ENCODE peak calls at places on chromosomes 3 and 15, in seven cellular contexts. G is mammary epithelial cell; P is vagina; C is AG04450; A is spleen; N is psoas muscle; W is CD4-positive, alpha-beta T cell. U is an unnamed sample.

GRCh38 chr3:155179425-155179814 is 99.3 kb downstream of the MME start:
- DNase-seq in G (no peak), P (no peak), C (no peak), A (no peak), N (no peak), W (no peak), U (no peak)

GRCh38 chr3:183539821-183540220 is 15.7 kb downstream of the KLHL6 start:
- DNase-seq in G (peak), P (no peak), C (no peak), A (no peak), N (no peak), W (no peak), U (no peak)

GRCh38 chr3:58628823-58629562 is 37.6 kb downstream of the FAM3D start:
- DNase-seq in G (no peak), P (no peak), C (peak), A (no peak), N (no peak), W (no peak), U (no peak)

GRCh38 chr3:107643038-107643883 is 120.5 kb downstream of the BBX start:
- DNase-seq in G (no peak), P (no peak), C (no peak), A (no peak), N (no peak), W (no peak), U (no peak)

GRCh38 chr15:70284438-70285214 is 186.9 kb upstream of the TLE3 start:
- DNase-seq in G (no peak), P (no peak), C (no peak), A (no peak), N (no peak), W (no peak), U (peak)

GRCh38 chr15:25635190-25635589 is 196.4 kb upstream of the UBE3A start:
- DNase-seq in G (no peak), P (no peak), C (no peak), A (no peak), N (no peak), W (no peak), U (no peak)

GRCh38 chr3:100852882-100853281 is 140.3 kb downstream of the ABI3BP start:
- DNase-seq in G (no peak), P (no peak), C (no peak), A (no peak), N (no peak), W (no peak), U (no peak)

GRCh38 chr3:32432045-32432710 is 40.5 kb downstream of the CMTM7 start:
- DNase-seq in G (no peak), P (peak), C (no peak), A (no peak), N (no peak), W (no peak), U (no peak)

GRCh38 chr3:184234224-184234623 is 4.8 kb downstream of the VWA5B2 start:
- DNase-seq in G (peak), P (no peak), C (peak), A (no peak), N (peak), W (no peak), U (no peak)

GRCh38 chr15:62495670-62496328 is 330.7 kb upstream of the C2CD4B start:
- DNase-seq in G (peak), P (no peak), C (peak), A (no peak), N (peak), W (no peak), U (no peak)

GRCh38 chr3:189276481-189277190 is 104.9 kb downstream of the TPRG1 start:
- DNase-seq in G (peak), P (no peak), C (peak), A (no peak), N (no peak), W (no peak), U (no peak)

GRCh38 chr3:42802876-42803799 is 1.2 kb downstream of the HIGD1A start:
- DNase-seq in G (peak), P (no peak), C (no peak), A (no peak), N (no peak), W (no peak), U (no peak)

GRCh38 chr15:52567886-52568568 is 803 bp downstream of the ARPP19 start:
- DNase-seq in G (peak), P (no peak), C (no peak), A (peak), N (no peak), W (peak), U (peak)

GRCh38 chr3:56879453-56880224 is 77.9 kb upstream of the ARHGEF3 start:
- DNase-seq in G (peak), P (no peak), C (no peak), A (no peak), N (no peak), W (no peak), U (no peak)

GRCh38 chr3:59425371-59425770 is 375.5 kb upstream of the CFAP20DC start:
- DNase-seq in G (peak), P (no peak), C (peak), A (no peak), N (no peak), W (no peak), U (no peak)

GRCh38 chr3:171295502-171296373 is 164.5 kb downstream of the TNIK start:
- DNase-seq in G (no peak), P (no peak), C (no peak), A (no peak), N (no peak), W (no peak), U (no peak)

GRCh38 chr3:51391075-51391565 is at the start of gene RBM15B:
- DNase-seq in G (peak), P (peak), C (peak), A (peak), N (peak), W (peak), U (peak)

GRCh38 chr15:87755226-87755625 is 501.3 kb downstream of the NTRK3 start:
- DNase-seq in G (no peak), P (no peak), C (no peak), A (no peak), N (no peak), W (no peak), U (no peak)

GRCh38 chr3:113084777-113085176 is 94.0 kb downstream of the GTPBP8 start:
- DNase-seq in G (peak), P (no peak), C (peak), A (no peak), N (peak), W (no peak), U (no peak)

GRCh38 chr3:191721390-191721801 is 260.4 kb downstream of the PYDC2 start:
- DNase-seq in G (peak), P (no peak), C (no peak), A (no peak), N (no peak), W (no peak), U (no peak)

GRCh38 chr3:10515884-10516495 is 10.6 kb upstream of the ATP2B2 start:
- DNase-seq in G (no peak), P (no peak), C (no peak), A (peak), N (no peak), W (no peak), U (no peak)

GRCh38 chr3:189863031-189863430 is 231.8 kb downstream of the TP63 start:
- DNase-seq in G (peak), P (no peak), C (no peak), A (no peak), N (no peak), W (no peak), U (peak)

GRCh38 chr3:107969994-107970896 is 120.6 kb downstream of the CD47 start:
- DNase-seq in G (peak), P (no peak), C (no peak), A (no peak), N (no peak), W (no peak), U (no peak)

GRCh38 chr3:154235330-154235729 is 89.0 kb downstream of the DHX36 start:
- DNase-seq in G (peak), P (no peak), C (no peak), A (no peak), N (no peak), W (no peak), U (no peak)

GRCh38 chr15:77546050-77546501 is 86.6 kb downstream of the LINGO1 start:
- DNase-seq in G (peak), P (no peak), C (peak), A (peak), N (no peak), W (no peak), U (no peak)

GRCh38 chr15:62608369-62608768 is 434.2 kb upstream of the TPM1 start:
- DNase-seq in G (no peak), P (no peak), C (no peak), A (no peak), N (no peak), W (no peak), U (no peak)

GRCh38 chr15:71003314-71003713 is 110.7 kb downstream of the LRRC49 start:
- DNase-seq in G (peak), P (no peak), C (no peak), A (no peak), N (no peak), W (no peak), U (no peak)

GRCh38 chr3:123344941-123345594 is 103.8 kb downstream of the ADCY5 start:
- DNase-seq in G (no peak), P (no peak), C (no peak), A (peak), N (no peak), W (no peak), U (no peak)

GRCh38 chr15:49145651-49146609 is 9.5 kb downstream of the COPS2 start:
- DNase-seq in G (peak), P (no peak), C (no peak), A (no peak), N (no peak), W (peak), U (no peak)

GRCh38 chr15:35320158-35320780 is 225.7 kb downstream of the DPH6 start:
- DNase-seq in G (no peak), P (no peak), C (no peak), A (no peak), N (no peak), W (no peak), U (no peak)
- H3K27ac ChIP-seq in G (no peak), P (no peak), C (no peak), A (no peak), N (no peak), W (no peak), U (no peak)

GRCh38 chr3:15205482-15205933 is 538 bp upstream of the CAPN7 start:
- DNase-seq in G (no peak), P (no peak), C (no peak), A (no peak), N (no peak), W (no peak), U (no peak)
- H3K27ac ChIP-seq in G (peak), P (peak), C (peak), A (peak), N (peak), W (peak), U (peak)

GRCh38 chr3:162780313-162780712 is 1283.7 kb downstream of the OTOL1 start:
- DNase-seq in G (no peak), P (no peak), C (no peak), A (no peak), N (no peak), W (no peak), U (no peak)
- H3K27ac ChIP-seq in G (no peak), P (no peak), C (no peak), A (no peak), N (no peak), W (no peak), U (no peak)

GRCh38 chr3:47617061-47618010 is 38.7 kb upstream of the CSPG5 start:
- DNase-seq in G (peak), P (no peak), C (no peak), A (no peak), N (no peak), W (no peak), U (no peak)
- H3K27ac ChIP-seq in G (peak), P (no peak), C (no peak), A (no peak), N (no peak), W (no peak), U (no peak)

U was measured in right lobe of liver.